ENCODE peak calls at places on chromosomes 16 and 17, in six cellular contexts. I, B, R, A, P and X are unnamed samples.
A peak's percentile ranks its signal among the peaks of the same experiment; 100 is the strongest.

GRCh38 chr17:40067710-40068109 is 4.9 kb downstream of the THRA start:
- DNase-seq in I (no peak), B (no peak), R (no peak), A (no peak), P (no peak), X (no peak)

GRCh38 chr17:46851029-46851741 is at the start of gene WNT9B:
- DNase-seq in I (peak; percentile 45), B (peak; percentile 95), R (peak; percentile 56), A (no peak), P (no peak), X (no peak)

GRCh38 chr16:4936991-4937781 is at the start of gene PPL:
- DNase-seq in I (peak; percentile 83), B (peak; percentile 98), R (no peak), A (no peak), P (peak; percentile 86), X (peak; percentile 92)

GRCh38 chr16:1181715-1182671 is 29.1 kb downstream of the CACNA1H start:
- DNase-seq in I (peak; percentile 23), B (no peak), R (peak; percentile 66), A (peak; percentile 80), P (no peak), X (peak; percentile 76)

GRCh38 chr16:68798398-68798797 is 44.9 kb upstream of the TANGO6 start:
- DNase-seq in I (peak; percentile 66), B (no peak), R (no peak), A (no peak), P (peak; percentile 42), X (no peak)

GRCh38 chr16:89392881-89393730 is 97.3 kb downstream of the ANKRD11 start:
- DNase-seq in I (no peak), B (peak; percentile 77), R (no peak), A (no peak), P (no peak), X (no peak)

GRCh38 chr16:28905800-28906372 is 19.2 kb downstream of the RABEP2 start:
- DNase-seq in I (no peak), B (no peak), R (peak; percentile 39), A (no peak), P (no peak), X (no peak)

GRCh38 chr17:27653572-27653971 is 22.6 kb downstream of the LGALS9 start:
- DNase-seq in I (no peak), B (no peak), R (no peak), A (no peak), P (no peak), X (no peak)

GRCh38 chr17:47197821-47198220 is 8.7 kb upstream of the CDC27 start:
- DNase-seq in I (no peak), B (no peak), R (no peak), A (no peak), P (no peak), X (no peak)

GRCh38 chr16:66742409-66742808 is 9.0 kb downstream of the DYNC1LI2 start:
- DNase-seq in I (no peak), B (no peak), R (no peak), A (no peak), P (no peak), X (no peak)

GRCh38 chr17:45050680-45051059 is 762 bp downstream of the DCAKD start:
- DNase-seq in I (no peak), B (peak; percentile 70), R (no peak), A (no peak), P (peak; percentile 50), X (no peak)